ENCODE peak calls at places on chromosomes 13 and 19, in four cellular contexts. F is HepG2, R is IMR-90, Z is A549. G is an unnamed sample.

GRCh38 chr13:33112745-33113144 is 96.5 kb downstream of the KL start:
- DNase-seq in F (no peak), R (peak), Z (no peak), G (no peak)

GRCh38 chr13:111177803-111178389 is 62.8 kb downstream of the ARHGEF7 start:
- DNase-seq in R (peak), F (no peak), Z (no peak), G (no peak)

GRCh38 chr19:41217741-41218140 is 1.3 kb upstream of the AXL start:
- DNase-seq in F (no peak), Z (no peak), R (no peak), G (no peak)

GRCh38 chr13:90533866-90534265 is 813.6 kb upstream of the MIR17HG start:
- DNase-seq in F (no peak), R (no peak), Z (no peak), G (no peak)

GRCh38 chr13:46896346-46897138 is at the start of gene HTR2A:
- DNase-seq in Z (no peak), R (peak), F (no peak), G (no peak)

GRCh38 chr19:46728208-46728607 is 11.3 kb upstream of the PRKD2 start:
- DNase-seq in R (no peak), Z (no peak), F (no peak), G (no peak)

GRCh38 chr13:41905600-41906254 is 55.2 kb downstream of the VWA8 start:
- DNase-seq in Z (peak), R (peak), F (peak), G (peak)

GRCh38 chr13:76879211-76879875 is 6.9 kb downstream of the KCTD12 start:
- DNase-seq in R (peak), F (no peak), Z (no peak), G (no peak)

GRCh38 chr13:111429064-111429558 is 108.7 kb downstream of the TEX29 start:
- DNase-seq in F (peak), R (peak), Z (peak), G (peak)

GRCh38 chr19:58392945-58393724 is 2.3 kb upstream of the RNF225 start:
- DNase-seq in F (no peak), R (no peak), Z (no peak), G (no peak)

GRCh38 chr13:77040835-77041234 is 13.9 kb upstream of the FBXL3 start:
- DNase-seq in R (no peak), Z (no peak), F (no peak), G (no peak)

GRCh38 chr19:14871619-14872230 is 14.2 kb downstream of the OR7A17 start:
- DNase-seq in Z (peak), R (peak), F (no peak), G (peak)

GRCh38 chr19:50268046-50268445 is 61.1 kb downstream of the KCNC3 start:
- DNase-seq in R (no peak), F (no peak), Z (no peak), G (no peak)

GRCh38 chr13:27827646-27828045 is 35.4 kb downstream of the GSX1 start:
- DNase-seq in F (no peak), Z (no peak), R (no peak), G (no peak)

GRCh38 chr19:29098091-29098490 is 114.9 kb downstream of the UQCRFS1 start:
- DNase-seq in R (no peak), Z (no peak), F (no peak), G (no peak)

GRCh38 chr19:46000497-46001246 is 5.4 kb downstream of the CCDC61 start:
- DNase-seq in R (no peak), F (no peak), Z (no peak), G (peak)

GRCh38 chr13:93227906-93228801 is 1.5 kb downstream of the GPC6 start:
- DNase-seq in F (peak), R (peak), Z (no peak), G (peak)

GRCh38 chr19:3595521-3596061 is 10.3 kb downstream of the GIPC3 start:
- DNase-seq in F (no peak), Z (no peak), R (no peak), G (no peak)

GRCh38 chr13:104318121-104318520 is 1251.9 kb upstream of the SLC10A2 start:
- DNase-seq in Z (no peak), R (peak), F (no peak), G (no peak)

GRCh38 chr13:46179576-46180368 is 2.2 kb downstream of the LCP1 start:
- DNase-seq in F (no peak), R (no peak), Z (no peak), G (no peak)

GRCh38 chr13:101751488-101751887 is 299.0 kb downstream of the ITGBL1 start:
- DNase-seq in Z (no peak), R (peak), F (no peak), G (peak)

GRCh38 chr13:87120476-87120875 is 550.7 kb upstream of the SLITRK5 start:
- DNase-seq in F (no peak), Z (no peak), R (peak), G (no peak)

GRCh38 chr13:87128006-87128405 is 543.2 kb upstream of the SLITRK5 start:
- DNase-seq in F (no peak), R (peak), Z (no peak), G (no peak)

GRCh38 chr13:87124785-87125074 is 546.4 kb upstream of the SLITRK5 start:
- DNase-seq in Z (no peak), R (no peak), F (no peak), G (peak)

GRCh38 chr13:87123987-87124784 is 547.0 kb upstream of the SLITRK5 start:
- DNase-seq in R (peak), Z (peak), F (peak), G (peak)

GRCh38 chr13:87122551-87122950 is 548.6 kb upstream of the SLITRK5 start:
- DNase-seq in F (no peak), Z (no peak), R (peak), G (no peak)
- TF ChIP-seq BHLHE40 in F (no peak), Z (no peak), R (no peak), G (no peak)

GRCh38 chr19:40141546-40141945 is 49.7 kb upstream of the MAP3K10 start:
- DNase-seq in F (no peak), Z (no peak), R (no peak), G (no peak)
- TF ChIP-seq BHLHE40 in F (no peak), Z (no peak), R (no peak), G (no peak)

GRCh38 chr13:19587635-19588300 is 26.4 kb upstream of the TPTE2 start:
- DNase-seq in F (peak), R (peak), Z (peak), G (peak)
- TF ChIP-seq BHLHE40 in F (no peak), R (no peak), Z (no peak), G (no peak)

GRCh38 chr19:1042689-1043511 is 3.0 kb downstream of the ABCA7 start:
- DNase-seq in Z (no peak), F (no peak), R (no peak), G (no peak)
- TF ChIP-seq BHLHE40 in Z (no peak), F (no peak), R (no peak), G (no peak)

DNA sequence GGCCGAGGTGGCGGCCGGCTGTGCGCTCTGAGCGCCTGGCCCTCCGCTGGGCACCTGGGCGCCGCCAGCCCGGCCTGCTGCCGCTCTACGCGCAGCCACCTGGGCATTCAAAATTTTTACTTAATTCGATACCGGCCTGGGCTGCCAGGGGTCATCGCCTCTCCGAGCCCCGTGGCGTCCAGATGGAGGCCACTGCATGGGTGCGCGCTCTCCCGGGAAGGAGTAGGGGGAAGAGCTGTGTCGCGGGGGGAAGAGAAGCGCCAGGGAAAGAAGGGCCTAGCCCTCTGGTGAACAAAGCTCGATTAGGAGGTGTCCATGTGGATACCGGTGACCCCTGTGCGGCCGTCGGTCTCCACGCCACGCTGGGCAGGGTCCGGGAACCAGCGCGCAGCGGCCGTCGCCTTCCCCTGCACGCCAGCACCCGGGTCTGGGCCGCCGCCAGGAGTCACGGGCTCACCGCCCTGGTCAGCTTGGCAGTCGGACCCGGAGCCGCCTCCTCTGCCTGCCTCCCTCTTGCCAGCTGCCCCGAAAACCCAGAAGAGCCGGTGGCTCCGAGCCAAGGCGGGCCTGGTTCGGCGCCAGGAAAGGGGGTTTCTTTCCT is 725 bp downstream of the BIVM start:
- DNase-seq in F (no peak), Z (peak), R (peak), G (peak)
- TF ChIP-seq BHLHE40 in F (no peak), Z (no peak), R (no peak), G (no peak)

DNA sequence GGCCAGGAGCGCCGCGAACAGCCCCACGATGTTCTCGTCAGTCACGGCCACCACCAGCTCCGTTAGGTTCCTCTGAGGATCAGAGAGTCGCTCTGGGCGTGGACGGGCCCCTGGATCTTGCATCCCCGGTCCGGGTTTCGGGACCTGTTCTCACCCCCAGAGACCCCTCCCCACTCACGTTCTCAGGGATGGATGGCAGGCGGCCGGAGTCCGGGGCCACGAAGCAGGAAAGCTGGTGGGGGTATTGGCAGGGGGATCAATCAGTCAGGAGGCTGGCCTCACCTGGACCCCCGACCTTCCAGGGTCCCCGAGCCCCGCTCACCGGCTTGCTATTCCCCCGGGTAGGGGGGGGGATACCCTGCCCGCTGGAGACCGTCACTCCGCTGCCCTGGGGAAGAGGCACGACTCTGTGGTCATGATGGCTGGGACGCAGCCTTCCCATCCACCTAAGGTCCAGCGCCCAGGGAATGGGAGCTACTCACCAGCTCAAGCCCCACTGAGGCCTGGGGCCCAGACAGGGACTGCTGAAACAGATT is 4.6 kb downstream of the DENND1C start:
- DNase-seq in F (no peak), R (no peak), Z (no peak), G (no peak)
- TF ChIP-seq BHLHE40 in F (no peak), R (no peak), Z (no peak), G (no peak)

GRCh38 chr19:43940719-43941118 is 5.6 kb upstream of the ZNF45 start:
- DNase-seq in R (no peak), Z (no peak), F (no peak), G (no peak)

GRCh38 chr19:43939557-43940260 is 4.6 kb upstream of the ZNF45 start:
- DNase-seq in F (no peak), R (no peak), Z (no peak), G (no peak)

GRCh38 chr19:43936219-43936618 is 1.1 kb upstream of the ZNF45 start:
- DNase-seq in F (no peak), Z (no peak), R (no peak), G (no peak)

DNA sequence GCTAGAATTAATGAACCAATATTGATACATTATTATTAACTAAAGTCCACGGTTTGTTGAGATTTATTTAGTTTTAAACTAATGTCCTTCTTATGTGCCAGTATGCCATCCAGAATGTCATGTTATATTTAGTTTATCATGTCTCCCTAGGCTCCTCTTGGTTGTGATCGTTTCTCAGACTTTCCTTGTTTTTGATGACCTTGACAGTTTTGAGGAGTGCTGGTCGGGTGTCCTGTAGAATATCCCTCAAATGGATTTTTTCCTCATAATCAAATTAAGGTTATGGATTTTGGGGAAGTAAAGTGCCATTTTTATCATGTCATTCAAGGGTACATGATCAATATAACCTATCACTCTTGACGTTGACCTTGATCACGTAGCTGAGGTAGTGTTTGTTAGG is 6.1 kb upstream of the ZNF45 start:
- DNase-seq in F (no peak), Z (no peak), R (no peak), G (no peak)
- TF ChIP-seq BHLHE40 in F (no peak), Z (no peak), R (no peak), G (no peak)

GRCh38 chr19:18518639-18519038 is 3.2 kb downstream of the ELL start:
- DNase-seq in Z (no peak), F (peak), R (no peak), G (no peak)

GRCh38 chr19:18517606-18518005 is 4.3 kb downstream of the ELL start:
- DNase-seq in F (no peak), R (no peak), Z (no peak), G (no peak)

GRCh38 chr19:18513868-18514267 is 8.0 kb downstream of the ELL start:
- DNase-seq in R (no peak), F (no peak), Z (no peak), G (no peak)

GRCh38 chr19:18515959-18516358 is 5.9 kb downstream of the ELL start:
- DNase-seq in F (no peak), Z (no peak), R (no peak), G (no peak)

GRCh38 chr19:18514800-18515682 is 6.8 kb downstream of the ELL start:
- DNase-seq in R (peak), Z (no peak), F (peak), G (no peak)
- TF ChIP-seq BHLHE40 in R (peak), Z (no peak), F (peak), G (no peak)

GRCh38 chr19:4831351-4832340 is at the start of gene TICAM1:
- DNase-seq in Z (peak), F (no peak), R (peak), G (no peak)
- TF ChIP-seq BHLHE40 in Z (peak), F (no peak), R (peak), G (no peak)

GRCh38 chr19:15922021-15922420 is 12.3 kb downstream of the CYP4F11 start:
- DNase-seq in Z (no peak), R (no peak), F (no peak), G (no peak)

GRCh38 chr19:15928321-15928720 is 6.0 kb downstream of the CYP4F11 start:
- DNase-seq in Z (no peak), R (no peak), F (no peak), G (no peak)

GRCh38 chr19:15919243-15919642 is 15.1 kb downstream of the CYP4F11 start:
- DNase-seq in F (no peak), Z (no peak), R (no peak), G (no peak)

GRCh38 chr19:15926484-15926883 is 7.8 kb downstream of the CYP4F11 start:
- DNase-seq in R (no peak), F (no peak), Z (no peak), G (no peak)

GRCh38 chr19:15923702-15924101 is 10.6 kb downstream of the CYP4F11 start:
- DNase-seq in R (no peak), F (no peak), Z (no peak), G (no peak)
- TF ChIP-seq BHLHE40 in R (no peak), F (no peak), Z (no peak), G (no peak)

G was measured in HEK293T.